ENCODE peak calls at places on chromosomes 7 and 10, in seven cellular contexts. B is AG10803; U is cardiac muscle cell; L is effector memory CD4-positive, alpha-beta T cell; N is HCEC 1CT; S is T-helper 17 cell; Y is activated B cell treated with CpG ODN at 0.5 μM for 24 hours. A is an unnamed sample.

GRCh38 chr7:134548877-134549276 is at the start of gene AKR1B15:
- DNase-seq in U (peak; percentile 14), B (peak; percentile 49), L (no peak), Y (peak; percentile 15), N (peak; percentile 26), S (no peak), A (peak; percentile 78)

GRCh38 chr10:70053896-70054641 is 1.4 kb downstream of the MACROH2A2 start:
- DNase-seq in S (no peak), L (no peak), U (no peak), B (peak; percentile 6), Y (no peak), N (no peak), A (no peak)

GRCh38 chr7:90178592-90179279 is 24.5 kb downstream of the STEAP1 start:
- DNase-seq in S (no peak), N (peak; percentile 96), B (peak; percentile 92), L (no peak), Y (no peak), U (peak; percentile 50), A (peak; percentile 99)

GRCh38 chr10:18294633-18295032 is 154.4 kb downstream of the CACNB2 start:
- DNase-seq in U (no peak), N (no peak), S (no peak), Y (no peak), B (no peak), L (no peak), A (no peak)

GRCh38 chr7:114008696-114009095 is 89.9 kb upstream of the PPP1R3A start:
- DNase-seq in L (no peak), Y (no peak), B (no peak), N (no peak), U (no peak), S (no peak), A (no peak)

GRCh38 chr10:86673827-86674581 is 5.7 kb downstream of the LDB3 start:
- DNase-seq in Y (no peak), S (no peak), U (no peak), N (no peak), B (no peak), L (no peak), A (no peak)

GRCh38 chr7:96233528-96234154 is 88.3 kb downstream of the SLC25A13 start:
- DNase-seq in L (no peak), Y (no peak), B (no peak), N (no peak), U (no peak), S (no peak), A (no peak)

GRCh38 chr10:101071266-101071884 is 9.6 kb downstream of the KAZALD1 start:
- DNase-seq in S (no peak), B (no peak), Y (no peak), N (peak; percentile 47), L (no peak), U (peak; percentile 42), A (no peak)

GRCh38 chr7:31938650-31939049 is 131.6 kb downstream of the PDE1C start:
- DNase-seq in N (peak; percentile 87), U (no peak), Y (no peak), S (no peak), B (peak; percentile 44), L (no peak), A (peak; percentile 87)

GRCh38 chr7:82080254-82080924 is 310.5 kb upstream of the HGF start:
- DNase-seq in N (no peak), L (no peak), Y (no peak), S (no peak), U (no peak), B (no peak), A (no peak)

GRCh38 chr10:4812952-4813351 is 13.1 kb upstream of the AKR1E2 start:
- DNase-seq in U (peak; percentile 46), S (no peak), B (peak; percentile 73), L (no peak), N (peak; percentile 99), Y (no peak), A (peak; percentile 97)

GRCh38 chr7:98281757-98282652 is 519 bp downstream of the BRI3 start:
- DNase-seq in L (peak; percentile 39), U (no peak), S (peak; percentile 23), Y (no peak), N (no peak), B (no peak), A (no peak)

GRCh38 chr7:23450518-23450917 is 19.8 kb downstream of the IGF2BP3 start:
- DNase-seq in N (no peak), B (no peak), U (no peak), Y (no peak), L (no peak), S (no peak), A (no peak)

GRCh38 chr10:72927485-72927884 is 27.1 kb downstream of the PLA2G12B start:
- DNase-seq in Y (no peak), S (no peak), L (no peak), B (no peak), N (no peak), U (no peak), A (no peak)

GRCh38 chr7:69219381-69219780 is 378.9 kb upstream of the AUTS2 start:
- DNase-seq in N (no peak), S (no peak), Y (no peak), U (peak; percentile 8), B (peak; percentile 29), L (no peak), A (no peak)

GRCh38 chr10:46520941-46521340 is 35.5 kb downstream of the GPRIN2 start:
- DNase-seq in Y (no peak), N (no peak), S (no peak), L (no peak), B (peak; percentile 44), U (peak; percentile 72), A (peak; percentile 69)

GRCh38 chr7:27459021-27459728 is 203.5 kb downstream of the HIBADH start:
- DNase-seq in B (peak; percentile 86), N (no peak), Y (no peak), U (peak; percentile 26), L (no peak), S (no peak), A (no peak)

GRCh38 chr7:99461221-99461620 is 4.7 kb downstream of the ATP5MF start:
- DNase-seq in L (no peak), Y (no peak), N (no peak), B (no peak), U (no peak), S (no peak), A (no peak)

GRCh38 chr7:149870274-149870673 is 3.5 kb upstream of the ATP6V0E2 start:
- DNase-seq in L (no peak), B (no peak), Y (no peak), N (no peak), U (no peak), S (no peak), A (no peak)

GRCh38 chr7:80259-81236 is 111.8 kb upstream of the FAM20C start:
- DNase-seq in Y (no peak), L (no peak), B (no peak), N (no peak), U (no peak), S (no peak), A (no peak)

GRCh38 chr7:50655020-50655419 is 89.8 kb upstream of the DDC start:
- DNase-seq in Y (no peak), L (no peak), B (no peak), N (no peak), U (no peak), S (no peak), A (no peak)

GRCh38 chr10:31102421-31102820 is 70.8 kb upstream of the ZNF438 start:
- DNase-seq in B (no peak), U (no peak), L (no peak), N (no peak), Y (no peak), S (no peak), A (no peak)

GRCh38 chr7:20241491-20242261 is 24.5 kb upstream of the MACC1 start:
- DNase-seq in U (peak; percentile 79), N (no peak), L (no peak), Y (no peak), B (peak; percentile 99), S (no peak), A (peak; percentile 98)

GRCh38 chr10:78738457-78738856 is 330.3 kb upstream of the ZMIZ1 start:
- DNase-seq in S (no peak), N (no peak), U (no peak), Y (no peak), B (no peak), L (no peak), A (no peak)

GRCh38 chr10:100656479-100656878 is 88.9 kb upstream of the PAX2 start:
- DNase-seq in B (no peak), L (no peak), Y (no peak), U (peak; percentile 49), S (no peak), N (no peak), A (no peak)

GRCh38 chr7:80841566-80842478 is 77.0 kb downstream of the SEMA3C start:
- DNase-seq in L (no peak), S (no peak), B (no peak), Y (no peak), U (no peak), N (peak; percentile 28), A (no peak)

GRCh38 chr10:4810093-4810492 is 15.9 kb upstream of the AKR1E2 start:
- DNase-seq in L (no peak), B (peak; percentile 15), Y (no peak), S (no peak), N (no peak), U (peak; percentile 67), A (no peak)

GRCh38 chr7:98240961-98241673 is 10.9 kb downstream of the TECPR1 start:
- DNase-seq in Y (no peak), U (peak; percentile 49), L (no peak), B (peak; percentile 15), N (peak; percentile 31), S (no peak), A (no peak)

GRCh38 chr7:28077616-28078015 is 103.0 kb downstream of the JAZF1 start:
- DNase-seq in Y (no peak), B (no peak), L (no peak), U (no peak), N (no peak), S (no peak), A (no peak)

GRCh38 chr10:78185693-78186055 is 152.0 kb downstream of the RPS24 start:
- DNase-seq in Y (no peak), L (no peak), U (no peak), N (no peak), B (no peak), S (no peak), A (peak; percentile 41)

GRCh38 chr7:140326116-140326928 is 72.0 kb downstream of the SLC37A3 start:
- DNase-seq in U (peak; percentile 77), N (peak; percentile 48), S (peak; percentile 23), Y (peak; percentile 21), B (peak; percentile 63), L (peak; percentile 34), A (peak; percentile 38)

GRCh38 chr10:78781251-78781913 is 287.4 kb upstream of the ZMIZ1 start:
- DNase-seq in S (no peak), U (no peak), B (no peak), Y (no peak), N (no peak), L (no peak), A (no peak)

GRCh38 chr7:111162692-111163091 is 71.8 kb downstream of the LRRN3 start:
- DNase-seq in N (no peak), S (no peak), L (no peak), U (no peak), B (no peak), Y (no peak), A (no peak)

GRCh38 chr10:30045961-30046360 is 13.4 kb downstream of the JCAD start:
- DNase-seq in B (no peak), N (no peak), U (no peak), Y (no peak), L (no peak), S (no peak), A (no peak)

GRCh38 chr10:23459323-23459939 is 20.6 kb downstream of the OTUD1 start:
- DNase-seq in U (no peak), B (no peak), Y (no peak), S (no peak), N (no peak), L (no peak), A (no peak)

GRCh38 chr10:78520737-78521430 is 487.2 kb downstream of the RPS24 start:
- DNase-seq in B (peak; percentile 29), Y (no peak), S (no peak), L (no peak), N (peak; percentile 13), U (peak; percentile 53), A (peak; percentile 73)

GRCh38 chr10:113159563-113159962 is 209.5 kb downstream of the TCF7L2 start:
- DNase-seq in L (no peak), N (no peak), B (no peak), Y (no peak), S (no peak), U (no peak), A (no peak)

GRCh38 chr7:81420526-81420925 is 349.3 kb downstream of the HGF start:
- DNase-seq in L (no peak), B (no peak), S (no peak), U (no peak), N (no peak), Y (no peak), A (no peak)

A was measured in RCC 7860.